ENCODE peak calls at places on chromosomes 7 and 10, in four cellular contexts. One of them, this sample, is unnamed.

GRCh38 chr7:50556247-50556976 is 8.8 kb downstream of the DDC start:
- DNase-seq in GM12878: no peak
- DNase-seq in K562: no peak
- DNase-seq in H1: no peak
- DNase-seq in this sample: no peak

GRCh38 chr7:94064541-94065191 is 60.5 kb upstream of the BET1 start:
- DNase-seq in GM12878: no peak
- DNase-seq in K562: no peak
- DNase-seq in H1: no peak
- DNase-seq in this sample: peak

GRCh38 chr7:54664235-54665228 is 94.5 kb downstream of the SEC61G start:
- DNase-seq in GM12878: no peak
- DNase-seq in K562: peak
- DNase-seq in H1: peak
- DNase-seq in this sample: peak

GRCh38 chr10:102120987-102121738 is 995 bp upstream of the LDB1 start:
- DNase-seq in GM12878: no peak
- DNase-seq in K562: no peak
- DNase-seq in H1: peak
- DNase-seq in this sample: peak

GRCh38 chr7:56199639-56200038 is 83.4 kb upstream of the NUPR2 start:
- DNase-seq in GM12878: no peak
- DNase-seq in K562: no peak
- DNase-seq in H1: no peak
- DNase-seq in this sample: no peak

GRCh38 chr7:140983802-140984201 is 30.9 kb downstream of the MRPS33 start:
- DNase-seq in GM12878: no peak
- DNase-seq in K562: peak
- DNase-seq in H1: no peak
- DNase-seq in this sample: no peak

GRCh38 chr10:79069325-79070090 is 742 bp downstream of the ZMIZ1 start:
- DNase-seq in GM12878: no peak
- DNase-seq in K562: peak
- DNase-seq in H1: no peak
- DNase-seq in this sample: peak

GRCh38 chr7:35781767-35782515 is 18.9 kb upstream of the SEPTIN7 start:
- DNase-seq in GM12878: no peak
- DNase-seq in K562: no peak
- DNase-seq in H1: no peak
- DNase-seq in this sample: no peak

GRCh38 chr10:59870152-59870551 is 36.2 kb downstream of the CCDC6 start:
- DNase-seq in GM12878: no peak
- DNase-seq in K562: no peak
- DNase-seq in H1: no peak
- DNase-seq in this sample: no peak

GRCh38 chr7:141102436-141102835 is 28.6 kb downstream of the TMEM178B start:
- DNase-seq in GM12878: no peak
- DNase-seq in K562: no peak
- DNase-seq in H1: no peak
- DNase-seq in this sample: no peak

GRCh38 chr10:6071181-6072175 is 9.3 kb upstream of the IL2RA start:
- DNase-seq in GM12878: no peak
- DNase-seq in K562: no peak
- DNase-seq in H1: no peak
- DNase-seq in this sample: no peak

GRCh38 chr10:126375299-126375698 is 13.0 kb downstream of the ADAM12 start:
- DNase-seq in GM12878: no peak
- DNase-seq in K562: no peak
- DNase-seq in H1: no peak
- DNase-seq in this sample: no peak

GRCh38 chr7:128692623-128693270 is 20.7 kb downstream of the GARIN1A start:
- DNase-seq in GM12878: no peak
- DNase-seq in K562: no peak
- DNase-seq in H1: no peak
- DNase-seq in this sample: no peak

GRCh38 chr7:139566736-139567646 is 43.5 kb downstream of the CLEC2L start:
- DNase-seq in GM12878: no peak
- DNase-seq in K562: no peak
- DNase-seq in H1: no peak
- DNase-seq in this sample: no peak

GRCh38 chr10:43202224-43202656 is 64.0 kb downstream of the CSGALNACT2 start:
- DNase-seq in GM12878: no peak
- DNase-seq in K562: peak
- DNase-seq in H1: peak
- DNase-seq in this sample: peak

GRCh38 chr7:298375-298702 is 8.4 kb downstream of the FOXL3 start:
- DNase-seq in GM12878: no peak
- DNase-seq in K562: no peak
- DNase-seq in H1: no peak
- DNase-seq in this sample: no peak

GRCh38 chr7:46651561-46652088 is 730.6 kb upstream of the IGFBP3 start:
- DNase-seq in GM12878: peak
- DNase-seq in K562: no peak
- DNase-seq in H1: no peak
- DNase-seq in this sample: no peak

GRCh38 chr10:97390096-97390495 is 11.0 kb downstream of the RRP12 start:
- DNase-seq in GM12878: no peak
- DNase-seq in K562: no peak
- DNase-seq in H1: no peak
- DNase-seq in this sample: no peak

GRCh38 chr7:50305697-50306300 is 1.3 kb downstream of the IKZF1 start:
- DNase-seq in GM12878: no peak
- DNase-seq in K562: no peak
- DNase-seq in H1: no peak
- DNase-seq in this sample: no peak

GRCh38 chr10:77504870-77505257 is 132.7 kb downstream of the KCNMA1 start:
- DNase-seq in GM12878: no peak
- DNase-seq in K562: no peak
- DNase-seq in H1: no peak
- DNase-seq in this sample: no peak

DNA sequence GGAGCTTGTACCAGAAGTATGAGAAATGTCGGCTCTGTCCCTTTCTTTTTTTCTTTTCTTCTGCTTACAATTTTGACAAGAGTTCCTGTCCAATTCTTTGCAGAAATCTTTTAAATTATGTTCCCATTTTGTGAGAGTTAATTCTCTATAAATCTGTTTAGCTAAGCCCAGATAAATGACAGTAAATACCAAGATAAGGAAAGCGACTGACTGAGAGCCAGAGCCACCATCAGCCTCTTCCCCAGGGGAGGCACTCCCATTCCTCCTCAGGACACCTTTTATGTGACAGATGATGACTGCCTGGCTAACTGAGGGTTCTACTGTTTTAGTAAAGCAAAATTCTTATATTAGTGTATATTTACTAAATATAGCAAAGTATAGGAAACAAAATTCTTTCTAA is 6.9 kb upstream of the GGCT start:
- DNase-seq in GM12878: no peak
- DNase-seq in K562: no peak
- DNase-seq in H1: no peak
- DNase-seq in this sample: peak
- TF ChIP-seq TAF1 in GM12878: no peak
- TF ChIP-seq TAF1 in K562: no peak
- TF ChIP-seq TAF1 in H1: no peak
- TF ChIP-seq TAF1 in this sample: no peak

GRCh38 chr7:9226500-9226899 is 793.1 kb downstream of the NXPH1 start:
- DNase-seq in GM12878: no peak
- DNase-seq in K562: no peak
- DNase-seq in H1: no peak
- DNase-seq in this sample: no peak

GRCh38 chr7:9231683-9232082 is 798.3 kb downstream of the NXPH1 start:
- DNase-seq in GM12878: no peak
- DNase-seq in K562: no peak
- DNase-seq in H1: no peak
- DNase-seq in this sample: no peak
- TF ChIP-seq JUND in GM12878: no peak
- TF ChIP-seq JUND in K562: no peak
- TF ChIP-seq JUND in H1: no peak
- TF ChIP-seq JUND in this sample: no peak

DNA sequence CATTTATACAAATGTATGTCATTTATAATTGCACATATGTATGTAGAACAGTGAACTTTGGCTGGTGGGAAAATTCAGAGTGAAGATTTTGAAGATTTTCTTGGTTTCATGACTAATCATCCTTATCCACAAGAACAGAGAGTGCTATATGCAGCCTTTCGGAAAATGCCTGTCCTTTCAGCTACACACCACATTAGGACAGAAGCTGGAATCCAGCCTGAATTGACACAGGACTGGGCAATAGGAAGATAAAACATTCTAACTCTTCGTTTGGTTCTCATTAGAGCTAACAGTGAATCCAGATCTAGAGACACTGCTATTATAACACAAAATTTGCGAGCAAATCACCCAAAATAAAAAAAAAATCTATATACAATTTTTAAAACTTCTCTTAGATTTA is 166.2 kb downstream of the PDE1C start:
- DNase-seq in GM12878: no peak
- DNase-seq in K562: no peak
- DNase-seq in H1: no peak
- DNase-seq in this sample: no peak
- TF ChIP-seq TAF1 in GM12878: no peak
- TF ChIP-seq TAF1 in K562: no peak
- TF ChIP-seq TAF1 in H1: no peak
- TF ChIP-seq TAF1 in this sample: no peak

GRCh38 chr10:27150261-27150660 is 3.9 kb downstream of the YME1L1 start:
- DNase-seq in GM12878: no peak
- DNase-seq in K562: no peak
- DNase-seq in H1: no peak
- DNase-seq in this sample: no peak

GRCh38 chr10:27153855-27154198 is 357 bp downstream of the YME1L1 start:
- DNase-seq in GM12878: no peak
- DNase-seq in K562: no peak
- DNase-seq in H1: no peak
- DNase-seq in this sample: peak

GRCh38 chr10:27153325-27153724 is 859 bp downstream of the YME1L1 start:
- DNase-seq in GM12878: no peak
- DNase-seq in K562: no peak
- DNase-seq in H1: no peak
- DNase-seq in this sample: no peak

GRCh38 chr10:27155073-27155754 is at the start of gene MASTL:
- DNase-seq in GM12878: peak
- DNase-seq in K562: peak
- DNase-seq in H1: peak
- DNase-seq in this sample: peak

GRCh38 chr10:27152687-27153086 is 1.5 kb downstream of the YME1L1 start:
- DNase-seq in GM12878: no peak
- DNase-seq in K562: no peak
- DNase-seq in H1: no peak
- DNase-seq in this sample: no peak
- TF ChIP-seq JUND in GM12878: no peak
- TF ChIP-seq JUND in K562: no peak
- TF ChIP-seq JUND in H1: no peak
- TF ChIP-seq JUND in this sample: no peak

DNA sequence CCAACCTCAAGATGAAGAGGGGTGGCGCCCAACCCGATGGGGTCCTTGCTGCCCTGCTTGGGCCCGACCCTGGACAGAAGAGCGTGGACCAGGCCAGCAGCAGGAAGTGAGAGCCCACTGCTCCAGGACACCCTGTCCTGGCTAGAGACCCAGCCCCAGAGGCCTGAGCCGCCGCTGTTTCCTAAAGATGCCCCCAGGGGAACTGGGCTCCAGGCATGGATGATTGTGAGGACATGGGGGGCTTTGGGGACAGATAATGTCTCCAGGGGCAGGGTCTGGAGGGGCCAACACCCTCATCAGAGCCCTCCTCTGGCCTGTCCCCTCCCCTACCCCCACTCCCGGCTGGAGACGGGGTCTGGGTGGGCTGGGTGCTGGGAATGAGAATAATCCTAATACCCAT is 71.7 kb downstream of the MYL10 start:
- DNase-seq in GM12878: no peak
- DNase-seq in K562: no peak
- DNase-seq in H1: no peak
- DNase-seq in this sample: no peak
- TF ChIP-seq TAF1 in GM12878: no peak
- TF ChIP-seq TAF1 in K562: no peak
- TF ChIP-seq TAF1 in H1: no peak
- TF ChIP-seq TAF1 in this sample: no peak

GRCh38 chr10:70514591-70514990 is 36.0 kb downstream of the PALD1 start:
- DNase-seq in GM12878: no peak
- DNase-seq in K562: no peak
- DNase-seq in H1: no peak
- DNase-seq in this sample: no peak

GRCh38 chr10:70515035-70515702 is 36.6 kb downstream of the PALD1 start:
- DNase-seq in GM12878: no peak
- DNase-seq in K562: no peak
- DNase-seq in H1: no peak
- DNase-seq in this sample: no peak

GRCh38 chr10:70512149-70512611 is 33.6 kb downstream of the PALD1 start:
- DNase-seq in GM12878: no peak
- DNase-seq in K562: no peak
- DNase-seq in H1: no peak
- DNase-seq in this sample: peak

GRCh38 chr10:70510904-70511303 is 32.3 kb downstream of the PALD1 start:
- DNase-seq in GM12878: no peak
- DNase-seq in K562: no peak
- DNase-seq in H1: no peak
- DNase-seq in this sample: no peak

DNA sequence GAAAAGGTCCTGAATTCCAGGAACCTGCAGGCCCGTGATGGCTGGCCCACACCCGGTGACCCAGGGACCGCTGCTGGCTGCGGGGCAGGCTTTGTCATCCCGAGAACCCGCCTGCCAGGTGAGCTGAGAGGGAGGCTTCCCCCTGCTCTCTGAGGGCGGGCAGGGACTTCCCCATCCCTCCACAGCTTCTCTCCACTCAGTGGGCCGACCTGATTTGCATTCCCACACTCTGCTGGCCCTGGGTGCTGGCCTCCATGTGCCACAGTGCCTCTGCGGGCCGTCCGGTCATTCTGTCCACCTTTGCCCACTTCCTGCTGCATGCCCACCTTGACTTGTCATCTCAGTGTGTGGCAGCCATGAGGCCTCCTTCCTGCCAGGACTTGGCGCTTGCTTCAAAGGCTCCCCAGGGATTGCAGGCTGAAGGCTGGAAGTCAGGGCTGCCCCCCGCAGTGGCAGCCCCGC is 35.3 kb downstream of the PALD1 start:
- DNase-seq in GM12878: peak
- DNase-seq in K562: no peak
- DNase-seq in H1: peak
- DNase-seq in this sample: no peak
- TF ChIP-seq JUND in GM12878: peak
- TF ChIP-seq JUND in K562: no peak
- TF ChIP-seq JUND in H1: no peak
- TF ChIP-seq JUND in this sample: no peak

This sample was measured in SK-N-SH.